ENCODE peak calls at places on chromosomes 2 and 18, in nine cellular contexts. N, E, H, L, W, P, J, X and F are unnamed samples.

GRCh38 chr18:9688036-9688741 is 19.9 kb upstream of the RAB31 start:
- DNase-seq in N (peak; percentile 71), E (no peak), H (no peak), L (no peak), W (no peak), P (no peak), J (no peak), X (no peak), F (no peak)

GRCh38 chr2:187575081-187576067 is 21.1 kb upstream of the TFPI start:
- DNase-seq in N (peak; percentile 83), E (no peak), H (no peak), L (no peak), W (no peak), P (no peak), J (no peak), X (no peak), F (no peak)

GRCh38 chr18:25349131-25349925 is 2.6 kb downstream of the ZNF521 start:
- DNase-seq in N (peak; percentile 72), E (no peak), H (no peak), L (peak; percentile 63), W (no peak), P (peak; percentile 50), J (peak; percentile 41), X (no peak), F (no peak)

GRCh38 chr2:179435021-179435420 is 170.4 kb upstream of the SESTD1 start:
- DNase-seq in N (peak; percentile 58), E (no peak), H (no peak), L (no peak), W (no peak), P (no peak), J (no peak), X (no peak), F (no peak)

GRCh38 chr2:15560988-15561573 is at the start of gene NBAS:
- DNase-seq in N (peak; percentile 94), E (peak; percentile 41), H (peak; percentile 81), L (peak; percentile 87), W (peak; percentile 75), P (peak; percentile 85), J (peak; percentile 82), X (peak; percentile 87), F (peak; percentile 76)

GRCh38 chr2:30404354-30405265 is 42.4 kb upstream of the LCLAT1 start:
- DNase-seq in N (no peak), E (no peak), H (no peak), L (no peak), W (no peak), P (no peak), J (no peak), X (no peak), F (no peak)

GRCh38 chr2:216590780-216591179 is 42.4 kb upstream of the IGFBP2 start:
- DNase-seq in N (peak; percentile 56), E (no peak), H (no peak), L (no peak), W (no peak), P (no peak), J (no peak), X (no peak), F (no peak)

GRCh38 chr2:170254293-170254732 is 76.4 kb downstream of the MYO3B start:
- DNase-seq in N (no peak), E (no peak), H (no peak), L (no peak), W (no peak), P (no peak), J (no peak), X (no peak), F (no peak)

GRCh38 chr2:147843421-147843863 is 1.4 kb upstream of the ACVR2A start:
- DNase-seq in N (no peak), E (no peak), H (no peak), L (no peak), W (no peak), P (no peak), J (no peak), X (no peak), F (no peak)

GRCh38 chr2:232309592-232309991 is 69.0 kb upstream of the ALPP start:
- DNase-seq in N (no peak), E (no peak), H (peak; percentile 48), L (no peak), W (no peak), P (no peak), J (no peak), X (no peak), F (no peak)

GRCh38 chr2:220165401-220165800 is 538.0 kb downstream of the SLC4A3 start:
- DNase-seq in N (no peak), E (no peak), H (no peak), L (no peak), W (no peak), P (no peak), J (no peak), X (peak; percentile 42), F (no peak)

GRCh38 chr2:9002313-9002636 is 1.2 kb downstream of the MBOAT2 start:
- DNase-seq in N (peak; percentile 16), E (no peak), H (no peak), L (no peak), W (no peak), P (no peak), J (no peak), X (no peak), F (no peak)

GRCh38 chr2:45786831-45787357 is 135.4 kb downstream of the PRKCE start:
- DNase-seq in N (no peak), E (no peak), H (no peak), L (no peak), W (no peak), P (no peak), J (no peak), X (no peak), F (no peak)

GRCh38 chr2:119749405-119750066 is 10.2 kb upstream of the PTPN4 start:
- DNase-seq in N (peak; percentile 34), E (no peak), H (no peak), L (no peak), W (no peak), P (no peak), J (no peak), X (no peak), F (no peak)

GRCh38 chr2:168033966-168034365 is 213.4 kb downstream of the STK39 start:
- DNase-seq in N (no peak), E (no peak), H (no peak), L (no peak), W (no peak), P (no peak), J (no peak), X (no peak), F (no peak)

GRCh38 chr2:151361674-151362380 is 4.4 kb downstream of the TNFAIP6 start:
- DNase-seq in N (no peak), E (no peak), H (no peak), L (no peak), W (no peak), P (no peak), J (no peak), X (no peak), F (no peak)

GRCh38 chr2:122329266-122329665 is 573.8 kb downstream of the TSN start:
- DNase-seq in N (no peak), E (no peak), H (no peak), L (no peak), W (no peak), P (no peak), J (no peak), X (no peak), F (no peak)

GRCh38 chr2:234102112-234102511 is 51.6 kb downstream of the SPP2 start:
- DNase-seq in N (no peak), E (no peak), H (peak; percentile 15), L (no peak), W (no peak), P (no peak), J (peak; percentile 32), X (no peak), F (no peak)

GRCh38 chr2:156536534-156536933 is 100.4 kb downstream of the GPD2 start:
- DNase-seq in N (no peak), E (no peak), H (no peak), L (no peak), W (no peak), P (no peak), J (no peak), X (no peak), F (no peak)

GRCh38 chr2:130819226-130819914 is 17.3 kb upstream of the ARHGEF4 start:
- DNase-seq in N (no peak), E (no peak), H (no peak), L (peak; percentile 54), W (no peak), P (no peak), J (no peak), X (no peak), F (no peak)

GRCh38 chr2:24820175-24820513 is 26.9 kb downstream of the CENPO start:
- DNase-seq in N (no peak), E (no peak), H (no peak), L (no peak), W (no peak), P (no peak), J (no peak), X (no peak), F (no peak)
- H3K36me3 ChIP-seq in N (peaks cover 51% of the 10 kb centered on the region), E (peaks cover 14% of the 10 kb centered on the region), H (peaks cover 100% of the 10 kb centered on the region), L (peaks cover 29% of the 10 kb centered on the region), W (peaks cover 30% of the 10 kb centered on the region), P (no peaks in the 10 kb centered on the region), J (peaks cover 24% of the 10 kb centered on the region), X (peaks cover 35% of the 10 kb centered on the region), F (peaks cover 13% of the 10 kb centered on the region)

GRCh38 chr2:74891136-74891764 is 57.3 kb downstream of the HK2 start:
- DNase-seq in N (no peak), E (no peak), H (no peak), L (no peak), W (no peak), P (no peak), J (no peak), X (no peak), F (no peak)
- H3K36me3 ChIP-seq in N (peaks cover 74% of the 10 kb centered on the region), E (peaks cover 17% of the 10 kb centered on the region), H (peaks cover 95% of the 10 kb centered on the region), L (peaks cover 56% of the 10 kb centered on the region), W (peaks cover 17% of the 10 kb centered on the region), P (no peaks in the 10 kb centered on the region), J (peaks cover 6% of the 10 kb centered on the region), X (peaks cover 21% of the 10 kb centered on the region), F (peaks cover 16% of the 10 kb centered on the region)

DNA sequence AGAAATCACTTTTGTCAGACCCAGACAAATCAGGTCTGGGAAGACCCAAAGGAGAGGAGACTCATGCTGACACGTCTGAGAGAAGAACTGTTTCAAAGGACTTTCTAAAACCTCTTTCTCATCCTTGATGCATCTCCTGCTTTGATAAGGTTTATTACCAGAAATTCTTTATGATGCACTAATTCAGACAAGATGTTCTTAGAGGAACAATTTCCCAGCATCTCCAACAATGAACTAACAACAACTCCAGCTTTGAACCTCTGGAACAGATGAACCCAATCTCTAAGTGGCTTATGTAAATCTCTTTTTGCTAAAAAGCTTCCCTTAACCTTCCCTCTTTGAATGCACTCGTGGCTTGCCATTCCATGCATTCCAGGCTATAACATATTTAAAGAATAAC is 15.9 kb upstream of the SERPINB11 start:
- DNase-seq in N (peak; percentile 34), E (peak; percentile 53), H (no peak), L (no peak), W (no peak), P (no peak), J (no peak), X (no peak), F (no peak)
- H3K36me3 ChIP-seq in N (no peaks in the 10 kb centered on the region), E (no peaks in the 10 kb centered on the region), H (no peaks in the 10 kb centered on the region), L (no peaks in the 10 kb centered on the region), W (no peaks in the 10 kb centered on the region), P (no peaks in the 10 kb centered on the region), J (no peaks in the 10 kb centered on the region), X (no peaks in the 10 kb centered on the region), F (no peaks in the 10 kb centered on the region)

DNA sequence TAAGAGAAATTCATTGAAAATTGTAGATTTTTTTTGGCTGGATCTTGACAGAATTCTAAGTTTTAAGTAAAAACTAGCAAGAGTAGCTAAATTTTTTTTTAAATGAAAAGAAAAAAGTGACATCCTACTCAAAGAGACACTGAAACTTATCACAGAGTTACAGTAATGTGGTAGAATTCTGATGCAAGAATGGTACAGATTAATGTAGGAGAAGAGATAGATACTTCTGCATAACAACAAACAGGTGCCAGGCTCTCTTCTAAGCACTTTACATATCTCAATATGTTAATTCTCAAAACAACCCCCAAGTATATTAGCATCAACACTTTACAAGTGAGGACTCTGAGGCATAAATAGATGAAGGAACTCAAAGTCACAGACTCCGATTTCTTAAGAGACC is 28.1 kb downstream of the GCC2 start:
- DNase-seq in N (no peak), E (no peak), H (no peak), L (no peak), W (no peak), P (no peak), J (no peak), X (no peak), F (no peak)
- H3K36me3 ChIP-seq in N (peaks cover 91% of the 10 kb centered on the region), E (peaks cover 3% of the 10 kb centered on the region), H (peaks cover 75% of the 10 kb centered on the region), L (peaks cover 96% of the 10 kb centered on the region), W (no peaks in the 10 kb centered on the region), P (no peaks in the 10 kb centered on the region), J (no peaks in the 10 kb centered on the region), X (peaks cover 93% of the 10 kb centered on the region), F (peaks cover 63% of the 10 kb centered on the region)